ENCODE peak calls at places on chromosomes 16 and 17, in six cellular contexts. I is endothelial cell, V is adrenal gland, W is progenitor cell of endocrine pancreas, H is right lobe of liver, E is cardiac fibroblast. D is an unnamed sample.

GRCh38 chr16:20826039-20826566 is 19.8 kb downstream of the REXO5 start:
- DNase-seq in I (no peak), V (peak), W (no peak), H (no peak), E (peak), D (no peak)

GRCh38 chr17:62911106-62911505 is 54.9 kb upstream of the TANC2 start:
- DNase-seq in I (no peak), V (no peak), W (no peak), H (no peak), E (no peak), D (no peak)

GRCh38 chr17:21095735-21096134 is 31.0 kb upstream of the DHRS7B start:
- DNase-seq in I (no peak), V (no peak), W (no peak), H (no peak), E (no peak), D (no peak)

GRCh38 chr16:66228791-66229190 is 137.7 kb upstream of the CDH5 start:
- DNase-seq in I (no peak), V (no peak), W (no peak), H (no peak), E (peak), D (no peak)

GRCh38 chr16:19135896-19136438 is 22.2 kb downstream of the ITPRIPL2 start:
- DNase-seq in I (no peak), V (no peak), W (no peak), H (no peak), E (peak), D (no peak)

GRCh38 chr16:66035096-66035495 is 331.4 kb upstream of the CDH5 start:
- DNase-seq in I (no peak), V (no peak), W (no peak), H (peak), E (no peak), D (no peak)

GRCh38 chr16:46730801-46731690 is 17.1 kb downstream of the MYLK3 start:
- DNase-seq in I (no peak), V (no peak), W (no peak), H (no peak), E (no peak), D (no peak)

GRCh38 chr17:79231766-79232287 is 157.2 kb downstream of the ENGASE start:
- DNase-seq in I (no peak), V (no peak), W (no peak), H (no peak), E (peak), D (no peak)

GRCh38 chr17:38587956-38588771 is 17.6 kb downstream of the SRCIN1 start:
- DNase-seq in I (no peak), V (no peak), W (no peak), H (no peak), E (no peak), D (no peak)

GRCh38 chr17:68509151-68510057 is 2.8 kb upstream of the PRKAR1A start:
- DNase-seq in I (peak), V (peak), W (no peak), H (peak), E (no peak), D (peak)

GRCh38 chr16:50289950-50290764 is 23.8 kb downstream of the ADCY7 start:
- DNase-seq in I (no peak), V (no peak), W (no peak), H (no peak), E (no peak), D (no peak)

GRCh38 chr16:3475604-3476375 is 19.5 kb downstream of the C16orf90 start:
- DNase-seq in I (no peak), V (no peak), W (no peak), H (no peak), E (no peak), D (no peak)

GRCh38 chr16:30941600-30942420 is 7.1 kb upstream of the ORAI3 start:
- DNase-seq in I (peak), V (peak), W (peak), H (peak), E (peak), D (peak)

GRCh38 chr17:19341641-19342610 is 20.6 kb downstream of the B9D1 start:
- DNase-seq in I (no peak), V (no peak), W (no peak), H (no peak), E (no peak), D (no peak)

GRCh38 chr17:75828051-75828400 is 16.2 kb downstream of the UNC13D start:
- DNase-seq in I (no peak), V (no peak), W (no peak), H (no peak), E (no peak), D (no peak)

GRCh38 chr17:82107341-82107860 is 9.4 kb upstream of the FASN start:
- DNase-seq in I (no peak), V (no peak), W (no peak), H (peak), E (no peak), D (no peak)

GRCh38 chr16:30805370-30806169 is 18.6 kb upstream of the ZNF629 start:
- DNase-seq in I (peak), V (peak), W (peak), H (peak), E (peak), D (peak)

GRCh38 chr16:27470567-27471431 is 68.8 kb downstream of the IL21R start:
- DNase-seq in I (no peak), V (peak), W (no peak), H (no peak), E (peak), D (peak)

GRCh38 chr17:82754297-82755208 is 2.7 kb downstream of the TBCD start:
- DNase-seq in I (no peak), V (no peak), W (no peak), H (peak), E (no peak), D (peak)

GRCh38 chr16:73735018-73735417 is 561.6 kb upstream of the PSMD7 start:
- DNase-seq in I (no peak), V (no peak), W (no peak), H (no peak), E (peak), D (no peak)

GRCh38 chr16:23365602-23366240 is 63.6 kb downstream of the SCNN1B start:
- DNase-seq in I (peak), V (peak), W (no peak), H (peak), E (no peak), D (no peak)

GRCh38 chr17:50129946-50130777 is at the start of gene SAMD14:
- DNase-seq in I (peak), V (no peak), W (no peak), H (no peak), E (no peak), D (peak)

GRCh38 chr16:5633845-5634440 is 536.3 kb upstream of the EEF2KMT start:
- DNase-seq in I (no peak), V (no peak), W (no peak), H (no peak), E (peak), D (no peak)

GRCh38 chr16:81645925-81646324 is 133.2 kb upstream of the PLCG2 start:
- DNase-seq in I (no peak), V (no peak), W (no peak), H (no peak), E (no peak), D (no peak)

GRCh38 chr16:81647527-81647926 is 131.6 kb upstream of the PLCG2 start:
- DNase-seq in I (no peak), V (peak), W (no peak), H (no peak), E (peak), D (no peak)

GRCh38 chr16:81646561-81646960 is 132.5 kb upstream of the PLCG2 start:
- DNase-seq in I (no peak), V (no peak), W (no peak), H (no peak), E (no peak), D (no peak)

GRCh38 chr16:81642943-81643342 is 136.1 kb upstream of the PLCG2 start:
- DNase-seq in I (no peak), V (peak), W (no peak), H (no peak), E (no peak), D (no peak)

DNA sequence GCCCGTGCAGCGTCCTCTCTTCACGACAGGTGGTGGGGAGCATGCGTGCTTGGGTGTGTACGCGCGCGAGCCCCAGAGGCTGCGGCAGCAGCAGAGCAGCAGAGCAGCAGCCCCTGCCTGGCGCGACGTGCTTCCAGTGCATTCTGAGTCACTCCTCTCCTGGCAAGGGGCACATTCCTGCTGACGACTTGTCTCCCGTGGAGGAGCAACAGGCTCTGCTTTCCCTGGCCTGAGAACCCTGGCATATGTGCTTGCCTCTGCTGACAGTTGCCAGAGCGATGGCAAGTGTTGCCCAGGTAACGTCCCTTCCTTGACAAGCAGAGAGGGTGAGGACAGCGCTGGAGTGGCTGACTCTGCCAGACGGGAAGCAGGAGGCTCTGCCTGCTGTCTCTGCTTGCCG is 133.8 kb upstream of the PLCG2 start:
- DNase-seq in I (no peak), V (peak), W (no peak), H (no peak), E (peak), D (no peak)
- TF ChIP-seq CTCF in I (no peak), V (no peak), W (no peak), H (no peak), E (no peak), D (no peak)

GRCh38 chr16:68590201-68590994 is 51.3 kb downstream of the ZFP90 start:
- DNase-seq in I (peak), V (peak), W (peak), H (peak), E (peak), D (peak)
- TF ChIP-seq CTCF in I (peak), V (peak), W (peak), H (peak), E (peak), D (peak)

DNA sequence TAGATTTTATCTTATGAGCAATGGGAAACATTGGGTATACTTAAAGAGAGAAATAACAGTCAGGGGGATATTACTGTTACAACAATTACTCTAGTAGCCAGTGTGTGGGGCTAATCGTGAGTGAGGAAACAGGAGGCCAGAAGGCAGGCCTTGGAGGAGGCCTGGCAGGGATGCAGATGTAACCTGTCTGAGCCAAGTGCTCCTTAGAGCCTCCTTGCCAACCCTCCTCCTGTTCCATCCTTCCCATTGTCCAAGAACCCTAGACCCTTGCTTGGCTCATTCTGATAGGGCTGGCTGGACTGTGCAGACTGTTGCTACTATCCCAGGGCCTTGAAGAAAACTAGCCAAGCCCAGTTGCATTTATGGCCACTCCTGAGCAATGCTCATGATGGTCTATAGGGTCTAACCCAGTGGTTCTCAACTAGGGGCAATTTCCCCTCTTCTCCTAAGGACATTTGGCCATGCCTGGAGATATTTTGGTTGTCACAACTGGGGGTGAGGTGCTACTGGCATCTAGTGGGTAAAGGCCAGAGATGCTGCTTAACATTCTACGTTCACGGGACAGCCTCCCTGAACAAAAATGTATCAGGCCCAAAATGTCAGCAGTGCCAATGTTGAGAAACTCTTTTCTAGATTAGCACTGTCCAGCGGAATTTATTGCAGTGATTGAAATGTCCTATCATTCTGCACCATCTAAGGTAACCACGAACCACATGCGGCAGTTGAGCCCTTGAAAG is 24.4 kb upstream of the WSCD1 start:
- DNase-seq in I (no peak), V (no peak), W (no peak), H (no peak), E (no peak), D (no peak)
- TF ChIP-seq CTCF in I (no peak), V (no peak), W (no peak), H (no peak), E (no peak), D (no peak)

DNA sequence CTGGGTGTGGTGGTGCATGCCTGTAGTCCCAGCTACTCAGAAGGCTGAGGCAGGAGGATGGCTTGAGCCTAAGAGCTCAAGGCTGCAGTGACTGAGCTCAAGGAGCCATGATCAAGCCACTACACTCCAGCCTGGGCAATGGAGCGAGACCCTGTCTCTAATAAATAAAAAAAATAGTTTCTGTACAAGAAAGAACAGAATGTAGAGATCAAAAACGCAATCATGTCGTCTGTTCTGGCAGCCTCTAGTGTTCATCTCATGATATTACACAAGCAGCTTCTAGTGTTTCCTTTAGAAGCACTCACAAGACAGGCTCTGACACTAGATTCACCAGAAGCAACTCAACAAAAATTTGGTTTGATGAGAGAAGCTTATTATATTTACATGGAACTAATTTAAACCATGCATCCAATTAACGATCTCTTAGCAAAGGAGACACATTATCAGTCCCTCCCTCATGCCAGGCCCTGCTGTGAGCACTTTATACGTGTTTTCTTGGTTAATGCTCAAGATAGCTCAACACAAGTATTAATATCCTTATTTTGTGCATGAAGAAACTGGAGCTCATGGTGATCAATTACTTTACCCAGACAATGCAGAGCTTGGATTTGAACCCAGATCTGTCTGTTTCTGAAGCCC is 6.9 kb upstream of the KRTAP17-1 start:
- DNase-seq in I (no peak), V (peak), W (no peak), H (no peak), E (peak), D (no peak)
- TF ChIP-seq CTCF in I (peak), V (peak), W (peak), H (peak), E (peak), D (peak)

GRCh38 chr16:86549893-86550190 is 5.2 kb downstream of the MTHFSD start:
- DNase-seq in I (no peak), V (no peak), W (no peak), H (no peak), E (no peak), D (no peak)
- TF ChIP-seq CTCF in I (no peak), V (no peak), W (no peak), H (no peak), E (no peak), D (no peak)

GRCh38 chr16:48632137-48632774 is 22.3 kb upstream of the N4BP1 start:
- DNase-seq in I (no peak), V (no peak), W (no peak), H (no peak), E (no peak), D (no peak)
- TF ChIP-seq CTCF in I (no peak), V (no peak), W (no peak), H (no peak), E (no peak), D (no peak)

GRCh38 chr16:17566656-17567450 is 96.1 kb upstream of the XYLT1 start:
- DNase-seq in I (no peak), V (no peak), W (no peak), H (no peak), E (no peak), D (no peak)

GRCh38 chr16:17566075-17566474 is 95.3 kb upstream of the XYLT1 start:
- DNase-seq in I (no peak), V (no peak), W (no peak), H (no peak), E (no peak), D (no peak)

GRCh38 chr16:17567455-17567854 is 96.7 kb upstream of the XYLT1 start:
- DNase-seq in I (no peak), V (no peak), W (no peak), H (no peak), E (no peak), D (no peak)

GRCh38 chr16:17564856-17565255 is 94.1 kb upstream of the XYLT1 start:
- DNase-seq in I (no peak), V (no peak), W (no peak), H (no peak), E (no peak), D (no peak)

DNA sequence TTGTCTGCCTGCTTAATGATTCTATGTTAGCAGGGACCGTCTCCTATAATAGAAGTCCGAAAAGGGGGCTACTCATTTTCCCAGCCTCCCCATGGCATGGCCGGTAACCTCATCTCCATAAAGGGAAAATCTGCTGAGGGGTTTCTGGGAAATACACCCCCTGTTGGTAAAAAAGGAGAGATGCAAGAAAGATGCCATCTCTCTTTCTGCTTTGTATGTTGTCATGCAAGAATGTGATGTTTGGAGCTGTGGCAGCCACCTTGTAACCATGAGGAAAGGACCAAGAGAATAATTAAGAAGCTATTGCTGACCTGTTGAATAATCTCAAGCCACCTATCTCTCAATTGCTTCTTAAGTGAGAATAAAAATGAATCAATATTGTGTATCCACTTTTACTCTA is 94.8 kb upstream of the XYLT1 start:
- DNase-seq in I (no peak), V (no peak), W (no peak), H (no peak), E (no peak), D (no peak)
- TF ChIP-seq CTCF in I (peak), V (no peak), W (no peak), H (no peak), E (no peak), D (no peak)

DNA sequence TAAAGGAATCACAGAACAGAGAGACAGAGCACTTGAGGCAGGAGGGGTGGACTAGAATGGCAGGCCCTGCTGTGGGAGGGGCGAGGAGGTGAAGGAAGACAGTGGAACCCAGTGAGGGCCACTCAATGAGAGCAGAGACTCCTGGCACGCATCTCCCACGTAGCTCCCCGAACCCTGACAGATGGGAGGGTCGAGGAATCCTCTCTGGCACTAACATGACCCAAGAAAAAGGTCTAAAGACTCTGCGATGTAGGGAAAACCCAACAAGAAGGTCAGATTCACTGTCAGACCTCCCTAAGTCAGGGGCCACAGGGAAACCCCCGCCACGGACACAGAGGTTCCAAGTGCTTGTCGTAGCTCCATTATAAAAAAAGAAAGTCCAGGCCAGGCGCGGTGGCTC is 15.0 kb downstream of the ZDHHC7 start:
- DNase-seq in I (no peak), V (no peak), W (no peak), H (peak), E (no peak), D (no peak)
- TF ChIP-seq CTCF in I (no peak), V (no peak), W (no peak), H (no peak), E (no peak), D (no peak)